ENCODE peak calls at places on chromosomes 3 and 15, in eight cellular contexts. W is AG09319; C is NCI-H460; I is progenitor cell of endocrine pancreas; K is brain pericyte; V is GM23248; F is stimulated activated CD4-positive, alpha-beta T cell treated with anti-CD3 and anti-CD28 coated beads, Interleukin-12 subunit alpha, Interleukin-12 subunit beta, amount 100 ng/mL, for 4 hours; N is body of pancreas. R is an unnamed sample.

GRCh38 chr3:112681822-112682325 is 40.9 kb upstream of the CCDC80 start:
- DNase-seq in V (peak; percentile 68), I (no peak), N (no peak), F (no peak), W (peak; percentile 61), K (no peak), C (no peak), R (no peak)

GRCh38 chr3:39254806-39255449 is 24.9 kb downstream of the CX3CR1 start:
- DNase-seq in C (no peak), F (no peak), V (peak; percentile 75), W (no peak), I (no peak), K (no peak), N (no peak), R (no peak)

GRCh38 chr3:108296239-108296638 is at the start of gene HHLA2:
- DNase-seq in K (no peak), V (peak; percentile 28), I (no peak), N (no peak), F (no peak), W (no peak), C (no peak), R (no peak)

GRCh38 chr3:161914703-161915102 is 418.1 kb downstream of the OTOL1 start:
- DNase-seq in N (no peak), I (peak; percentile 21), C (peak; percentile 58), K (peak; percentile 40), F (no peak), W (peak; percentile 35), V (peak; percentile 68), R (peak; percentile 2)

GRCh38 chr3:53715815-53716483 is 130.3 kb downstream of the CHDH start:
- DNase-seq in N (no peak), I (no peak), V (peak; percentile 16), W (no peak), C (no peak), K (no peak), F (no peak), R (no peak)

GRCh38 chr3:50171540-50172301 is 16.6 kb downstream of the SEMA3F start:
- DNase-seq in K (no peak), I (no peak), W (no peak), C (no peak), V (no peak), N (peak; percentile 68), F (no peak), R (no peak)

GRCh38 chr3:169389211-169389924 is 274.1 kb downstream of the MECOM start:
- DNase-seq in I (no peak), K (no peak), N (peak; percentile 14), W (no peak), V (no peak), C (no peak), F (no peak), R (no peak)

GRCh38 chr15:69540622-69541021 is 88.0 kb downstream of the RPLP1 start:
- DNase-seq in N (no peak), V (no peak), C (no peak), K (no peak), I (no peak), F (no peak), W (no peak), R (no peak)

GRCh38 chr3:30625541-30626438 is 19.4 kb downstream of the TGFBR2 start:
- DNase-seq in K (peak; percentile 61), I (no peak), W (peak; percentile 31), V (peak; percentile 55), C (no peak), F (no peak), N (no peak), R (no peak)

GRCh38 chr15:70376031-70376928 is 278.6 kb upstream of the TLE3 start:
- DNase-seq in N (no peak), I (no peak), F (no peak), K (no peak), V (no peak), C (no peak), W (no peak), R (no peak)

GRCh38 chr3:126102011-126102410 is 18.1 kb upstream of the SLC41A3 start:
- DNase-seq in F (no peak), W (no peak), N (no peak), V (no peak), C (no peak), I (no peak), K (no peak), R (no peak)

GRCh38 chr3:7876741-7877297 is 624.8 kb upstream of the LMCD1 start:
- DNase-seq in W (no peak), V (no peak), N (no peak), I (no peak), K (no peak), F (peak; percentile 23), C (no peak), R (no peak)

GRCh38 chr3:59386165-59386564 is 336.3 kb upstream of the CFAP20DC start:
- DNase-seq in W (no peak), K (no peak), I (no peak), F (no peak), V (peak; percentile 24), N (no peak), C (no peak), R (no peak)

GRCh38 chr15:38058596-38059075 is 124.2 kb downstream of the TMCO5A start:
- DNase-seq in F (no peak), N (no peak), W (no peak), I (no peak), C (no peak), K (no peak), V (no peak), R (no peak)

GRCh38 chr3:9955067-9955502 is 2.9 kb upstream of the PRRT3 start:
- DNase-seq in V (no peak), W (no peak), F (no peak), K (no peak), N (peak; percentile 24), I (no peak), C (no peak), R (no peak)

GRCh38 chr3:13582366-13583250 is 33.7 kb downstream of the FBLN2 start:
- DNase-seq in N (no peak), K (no peak), C (no peak), F (no peak), I (no peak), W (no peak), V (no peak), R (no peak)

GRCh38 chr3:170839518-170840100 is 30.4 kb downstream of the RPL22L1 start:
- DNase-seq in W (no peak), I (no peak), N (no peak), F (no peak), K (no peak), V (no peak), C (no peak), R (no peak)

R was measured in amniotic stem cell.